ENCODE peak calls at places on chromosomes 12 and 14, in seven cellular contexts. F is GM23338, R is MM.1S, C is HCT116, S is neural progenitor cell, X is IMR-90, K is fibroblast of lung. L is an unnamed sample.
A peak's percentile ranks its signal among the peaks of the same experiment; 100 is the strongest.

GRCh38 chr12:122994140-122994675 is 13.7 kb downstream of the ARL6IP4 start:
- DNase-seq in X (no peak), R (no peak), S (no peak), F (no peak), K (no peak), C (no peak), L (no peak)

GRCh38 chr14:78227466-78228077 is 57.4 kb downstream of the NRXN3 start:
- DNase-seq in F (peak; percentile 55), R (no peak), C (no peak), X (no peak), K (no peak), S (no peak), L (peak; percentile 7)

GRCh38 chr14:84797326-84797725 is 732.6 kb upstream of the FLRT2 start:
- DNase-seq in S (no peak), X (no peak), R (no peak), F (no peak), C (no peak), K (peak; percentile 59), L (no peak)

GRCh38 chr14:75373616-75374015 is 54.2 kb upstream of the JDP2 start:
- DNase-seq in F (no peak), S (no peak), X (no peak), C (no peak), R (no peak), K (no peak), L (no peak)

GRCh38 chr12:48977290-48978281 is 536 bp upstream of the WNT1 start:
- DNase-seq in S (peak; percentile 82), R (peak; percentile 65), C (no peak), K (peak; percentile 59), X (peak; percentile 80), F (peak; percentile 82), L (peak; percentile 35)

GRCh38 chr14:71694888-71695505 is 237.2 kb upstream of the RGS6 start:
- DNase-seq in K (no peak), S (no peak), X (no peak), F (no peak), R (no peak), C (no peak), L (no peak)

GRCh38 chr14:32206552-32206951 is 3.5 kb upstream of the RNU6-8 start:
- DNase-seq in R (no peak), S (no peak), K (no peak), C (no peak), X (no peak), F (no peak), L (no peak)

GRCh38 chr14:66485029-66485428 is 1.1 kb upstream of the CCDC196 start:
- DNase-seq in R (no peak), K (no peak), C (no peak), S (no peak), X (no peak), F (no peak), L (no peak)

GRCh38 chr12:13463189-13463588 is 266.7 kb downstream of the EMP1 start:
- DNase-seq in F (no peak), R (no peak), C (no peak), K (no peak), X (no peak), S (no peak), L (no peak)

GRCh38 chr14:103058209-103059055 is 1.1 kb upstream of the CDC42BPB start:
- DNase-seq in X (peak; percentile 8), C (no peak), K (no peak), R (no peak), F (no peak), S (no peak), L (no peak)

GRCh38 chr14:93970589-93970966 is 5.8 kb downstream of the ASB2 start:
- DNase-seq in C (peak; percentile 33), F (peak; percentile 46), S (peak; percentile 32), K (no peak), R (peak; percentile 52), X (no peak), L (peak; percentile 42)

GRCh38 chr12:52494518-52494917 is 1.5 kb upstream of the KRT6A start:
- DNase-seq in F (peak; percentile 16), R (no peak), X (no peak), C (no peak), K (peak; percentile 63), S (no peak), L (peak; percentile 93)
- H3K4me2 ChIP-seq in F (no peak overlapping the region), R (no peak overlapping the region), X (no peak overlapping the region), C (peak overlapping the region; percentile 73), K (no peak overlapping the region), S (no peak overlapping the region), L (peak overlapping the region; percentile 79)

GRCh38 chr14:69262516-69262915 is 2.6 kb downstream of the GALNT16 start:
- DNase-seq in K (no peak), X (no peak), R (no peak), S (peak; percentile 60), F (peak; percentile 30), C (no peak), L (no peak)

GRCh38 chr14:69261761-69262331 is 1.9 kb downstream of the GALNT16 start:
- DNase-seq in R (no peak), S (peak; percentile 42), F (peak; percentile 39), X (peak; percentile 15), C (no peak), K (no peak), L (no peak)

GRCh38 chr14:69263364-69263763 is 3.4 kb downstream of the GALNT16 start:
- DNase-seq in R (no peak), K (peak; percentile 92), X (peak; percentile 93), S (no peak), F (no peak), C (no peak), L (peak; percentile 44)

GRCh38 chr14:69260979-69261605 is 1.1 kb downstream of the GALNT16 start:
- DNase-seq in C (no peak), K (no peak), F (peak; percentile 79), X (no peak), S (peak; percentile 79), R (peak; percentile 25), L (no peak)

DNA sequence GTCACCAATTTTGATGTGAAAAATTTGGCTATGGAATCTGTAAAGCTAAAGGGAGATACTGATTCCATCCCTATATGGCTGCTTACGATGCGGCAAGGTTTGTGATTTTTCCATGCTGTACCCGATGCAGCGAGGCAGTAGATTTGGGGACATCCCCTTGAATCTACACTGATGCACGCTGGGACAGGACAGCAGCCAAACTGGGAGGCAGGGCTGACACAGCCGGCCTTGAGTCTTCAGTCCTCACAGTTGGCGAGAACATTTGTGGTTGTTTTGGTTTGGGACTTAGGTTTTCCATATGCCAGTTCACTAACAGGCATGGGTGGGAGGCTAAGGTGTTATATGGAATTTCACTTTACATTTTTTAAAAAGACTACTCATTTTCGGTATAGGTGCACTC is 3.8 kb downstream of the GALNT16 start:
- DNase-seq in S (no peak), X (no peak), F (no peak), K (no peak), C (no peak), R (no peak), L (no peak)
- H2AFZ ChIP-seq in S (no peak overlapping the region), X (no peak overlapping the region), F (no peak overlapping the region), K (no peak overlapping the region), C (no peak overlapping the region), R (no peak overlapping the region), L (no peak overlapping the region)

GRCh38 chr14:54708161-54708560 is 141.2 kb downstream of the SAMD4A start:
- DNase-seq in C (no peak), X (no peak), R (no peak), S (no peak), K (no peak), F (no peak), L (no peak)
- H3K4me1 ChIP-seq in C (no peaks in the 10 kb centered on the region), X (peaks cover 11% of the 10 kb centered on the region), R (peaks cover 15% of the 10 kb centered on the region), S (no peaks in the 10 kb centered on the region), K (peaks cover 6% of the 10 kb centered on the region), F (no peaks in the 10 kb centered on the region), L (no peaks in the 10 kb centered on the region)

DNA sequence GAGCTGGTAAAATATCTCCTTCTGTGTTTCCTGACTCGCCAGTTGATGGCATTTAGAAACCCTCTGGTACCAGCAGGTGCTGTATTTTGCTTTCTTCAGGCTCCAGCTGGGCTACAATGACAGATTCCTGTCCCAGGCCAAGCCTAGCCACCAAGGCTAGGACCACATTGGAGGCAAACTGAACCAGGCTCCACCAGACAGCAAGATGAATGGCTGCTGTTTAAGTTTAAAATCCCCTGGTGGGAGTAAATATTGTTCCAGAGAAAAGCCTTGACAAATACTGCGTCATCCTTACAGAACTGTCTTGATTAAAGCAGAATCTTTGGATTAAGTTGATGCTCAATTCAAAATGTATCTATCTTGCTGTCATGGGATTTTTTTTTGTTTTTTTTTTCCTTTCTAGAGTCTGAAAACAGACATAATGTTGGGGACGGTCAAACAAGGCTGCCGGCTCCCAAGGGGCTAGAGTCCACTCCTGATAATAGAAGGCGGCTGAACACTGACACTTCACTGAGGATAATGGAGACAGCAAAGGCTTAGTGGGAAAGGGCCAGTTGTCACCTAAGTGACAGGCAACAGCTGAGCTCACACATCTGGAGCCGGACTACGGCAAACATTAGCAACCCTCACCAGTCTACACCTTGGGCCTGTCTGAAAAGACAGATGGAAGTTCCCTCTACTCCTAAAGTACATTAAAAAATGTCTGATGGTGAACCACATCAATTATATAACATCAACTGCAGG is 1.8 kb downstream of the PRICKLE1 start:
- DNase-seq in R (no peak), S (no peak), C (no peak), K (no peak), X (peak; percentile 16), F (no peak), L (no peak)
- H3K4me2 ChIP-seq in R (no peak overlapping the region), S (no peak overlapping the region), C (no peak overlapping the region), K (peak overlapping the region; percentile 81), X (peak overlapping the region; percentile 92), F (peak overlapping the region; percentile 96), L (peak overlapping the region; percentile 85)

GRCh38 chr12:93838180-93838579 is 161.0 kb downstream of the CRADD start:
- DNase-seq in R (no peak), F (no peak), S (no peak), C (no peak), K (no peak), X (no peak), L (no peak)

GRCh38 chr12:93839076-93839475 is 161.9 kb downstream of the CRADD start:
- DNase-seq in C (no peak), F (no peak), X (peak; percentile 22), R (no peak), S (no peak), K (no peak), L (no peak)

GRCh38 chr12:93844385-93844784 is 167.2 kb downstream of the CRADD start:
- DNase-seq in R (no peak), K (no peak), C (no peak), X (no peak), F (no peak), S (no peak), L (no peak)

GRCh38 chr12:93836616-93837260 is 159.6 kb downstream of the CRADD start:
- DNase-seq in S (no peak), K (no peak), X (no peak), R (no peak), C (no peak), F (no peak), L (no peak)

GRCh38 chr12:93841671-93842070 is 164.5 kb downstream of the CRADD start:
- DNase-seq in S (no peak), R (no peak), K (no peak), F (no peak), X (no peak), C (no peak), L (no peak)
- H2AFZ ChIP-seq in S (no peak overlapping the region), R (no peak overlapping the region), K (no peak overlapping the region), F (no peak overlapping the region), X (no peak overlapping the region), C (no peak overlapping the region), L (no peak overlapping the region)

DNA sequence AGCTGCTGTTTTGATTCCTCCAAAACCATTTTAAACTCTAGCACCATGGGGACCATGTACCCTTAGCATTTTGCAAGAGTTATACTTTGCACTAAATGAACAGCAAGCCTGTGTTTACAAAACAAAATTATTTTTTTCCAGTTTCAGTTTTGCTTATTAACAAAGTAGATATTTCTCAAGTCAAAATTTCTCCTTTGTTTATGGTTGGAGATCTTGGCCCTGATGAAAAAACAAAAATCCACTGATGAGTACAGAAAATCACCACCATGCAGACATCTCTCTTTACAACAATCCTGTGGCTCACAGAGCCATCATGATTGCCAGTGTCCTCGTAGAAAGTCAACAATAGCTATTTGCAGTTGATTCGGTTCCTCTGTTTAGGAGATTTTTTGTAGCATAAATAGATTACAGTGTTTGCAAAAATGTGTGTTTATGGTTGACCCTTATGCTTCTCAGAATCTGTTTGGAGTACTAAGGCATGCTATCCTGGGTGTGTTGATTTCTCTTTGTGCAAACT is 201.1 kb upstream of the NUDT4 start:
- DNase-seq in R (no peak), F (no peak), S (no peak), X (no peak), K (no peak), C (no peak), L (no peak)
- H3K4me1 ChIP-seq in R (no peaks in the 10 kb centered on the region), F (peaks cover 3% of the 10 kb centered on the region), S (no peaks in the 10 kb centered on the region), X (peaks cover 27% of the 10 kb centered on the region), K (peaks cover 19% of the 10 kb centered on the region), C (no peaks in the 10 kb centered on the region), L (no peaks in the 10 kb centered on the region)

L was measured in mammary epithelial cell.